ENCODE peak calls at places on chromosomes 3 and 15, in ten cellular contexts. One of them, this sample, is unnamed.

GRCh38 chr3:83740504-83740903 is 1218.3 kb upstream of the CADM2 start:
- DNase-seq in body of pancreas: no peak
- DNase-seq in fibroblast of pulmonary artery: no peak
- DNase-seq in activated CD4-positive, alpha-beta T cell treated with anti-CD3 and anti-CD28 coated beads, Interleukin-2, amount 50 U/mL, for 4 hours: no peak
- DNase-seq in right cardiac atrium: no peak
- DNase-seq in trophoblast cell: no peak
- DNase-seq in CD8-positive, alpha-beta T cell: no peak
- DNase-seq in stimulated activated CD4-positive, alpha-beta T cell treated with anti-CD3 and anti-CD28 coated beads, Interleukin-12 subunit alpha, Interleukin-12 subunit beta, amount 100 ng/mL, for 4 hours: no peak
- DNase-seq in activated effector memory CD4-positive, alpha-beta T cell treated with Interleukin-2 at 50 U/mL for 16 hours: no peak
- DNase-seq in amygdala: no peak
- DNase-seq in this sample: no peak

GRCh38 chr3:62361824-62362223 is 11.5 kb downstream of the FEZF2 start:
- DNase-seq in body of pancreas: no peak
- DNase-seq in fibroblast of pulmonary artery: no peak
- DNase-seq in activated CD4-positive, alpha-beta T cell treated with anti-CD3 and anti-CD28 coated beads, Interleukin-2, amount 50 U/mL, for 4 hours: no peak
- DNase-seq in right cardiac atrium: no peak
- DNase-seq in trophoblast cell: no peak
- DNase-seq in CD8-positive, alpha-beta T cell: no peak
- DNase-seq in stimulated activated CD4-positive, alpha-beta T cell treated with anti-CD3 and anti-CD28 coated beads, Interleukin-12 subunit alpha, Interleukin-12 subunit beta, amount 100 ng/mL, for 4 hours: no peak
- DNase-seq in activated effector memory CD4-positive, alpha-beta T cell treated with Interleukin-2 at 50 U/mL for 16 hours: no peak
- DNase-seq in amygdala: no peak
- DNase-seq in this sample: no peak

GRCh38 chr15:27873825-27874224 is 225.3 kb downstream of the OCA2 start:
- DNase-seq in body of pancreas: no peak
- DNase-seq in fibroblast of pulmonary artery: no peak
- DNase-seq in activated CD4-positive, alpha-beta T cell treated with anti-CD3 and anti-CD28 coated beads, Interleukin-2, amount 50 U/mL, for 4 hours: no peak
- DNase-seq in right cardiac atrium: no peak
- DNase-seq in trophoblast cell: no peak
- DNase-seq in CD8-positive, alpha-beta T cell: no peak
- DNase-seq in stimulated activated CD4-positive, alpha-beta T cell treated with anti-CD3 and anti-CD28 coated beads, Interleukin-12 subunit alpha, Interleukin-12 subunit beta, amount 100 ng/mL, for 4 hours: no peak
- DNase-seq in activated effector memory CD4-positive, alpha-beta T cell treated with Interleukin-2 at 50 U/mL for 16 hours: no peak
- DNase-seq in amygdala: no peak
- DNase-seq in this sample: no peak

GRCh38 chr3:77414881-77415280 is 375.0 kb downstream of the ROBO2 start:
- DNase-seq in body of pancreas: no peak
- DNase-seq in fibroblast of pulmonary artery: no peak
- DNase-seq in activated CD4-positive, alpha-beta T cell treated with anti-CD3 and anti-CD28 coated beads, Interleukin-2, amount 50 U/mL, for 4 hours: no peak
- DNase-seq in right cardiac atrium: no peak
- DNase-seq in trophoblast cell: no peak
- DNase-seq in CD8-positive, alpha-beta T cell: no peak
- DNase-seq in stimulated activated CD4-positive, alpha-beta T cell treated with anti-CD3 and anti-CD28 coated beads, Interleukin-12 subunit alpha, Interleukin-12 subunit beta, amount 100 ng/mL, for 4 hours: no peak
- DNase-seq in activated effector memory CD4-positive, alpha-beta T cell treated with Interleukin-2 at 50 U/mL for 16 hours: no peak
- DNase-seq in amygdala: no peak
- DNase-seq in this sample: no peak

GRCh38 chr15:67076147-67076843 is 10.9 kb downstream of the SMAD3 start:
- DNase-seq in body of pancreas: no peak
- DNase-seq in fibroblast of pulmonary artery: peak
- DNase-seq in activated CD4-positive, alpha-beta T cell treated with anti-CD3 and anti-CD28 coated beads, Interleukin-2, amount 50 U/mL, for 4 hours: no peak
- DNase-seq in right cardiac atrium: no peak
- DNase-seq in trophoblast cell: no peak
- DNase-seq in CD8-positive, alpha-beta T cell: no peak
- DNase-seq in stimulated activated CD4-positive, alpha-beta T cell treated with anti-CD3 and anti-CD28 coated beads, Interleukin-12 subunit alpha, Interleukin-12 subunit beta, amount 100 ng/mL, for 4 hours: peak
- DNase-seq in activated effector memory CD4-positive, alpha-beta T cell treated with Interleukin-2 at 50 U/mL for 16 hours: no peak
- DNase-seq in amygdala: no peak
- DNase-seq in this sample: no peak

GRCh38 chr3:14864131-14864530 is 45.4 kb downstream of the FGD5 start:
- DNase-seq in body of pancreas: no peak
- DNase-seq in fibroblast of pulmonary artery: no peak
- DNase-seq in activated CD4-positive, alpha-beta T cell treated with anti-CD3 and anti-CD28 coated beads, Interleukin-2, amount 50 U/mL, for 4 hours: no peak
- DNase-seq in right cardiac atrium: no peak
- DNase-seq in trophoblast cell: no peak
- DNase-seq in CD8-positive, alpha-beta T cell: no peak
- DNase-seq in stimulated activated CD4-positive, alpha-beta T cell treated with anti-CD3 and anti-CD28 coated beads, Interleukin-12 subunit alpha, Interleukin-12 subunit beta, amount 100 ng/mL, for 4 hours: no peak
- DNase-seq in activated effector memory CD4-positive, alpha-beta T cell treated with Interleukin-2 at 50 U/mL for 16 hours: no peak
- DNase-seq in amygdala: no peak
- DNase-seq in this sample: no peak

GRCh38 chr3:158330820-158331219 is 220.9 kb downstream of the RSRC1 start:
- DNase-seq in body of pancreas: no peak
- DNase-seq in fibroblast of pulmonary artery: peak
- DNase-seq in activated CD4-positive, alpha-beta T cell treated with anti-CD3 and anti-CD28 coated beads, Interleukin-2, amount 50 U/mL, for 4 hours: no peak
- DNase-seq in right cardiac atrium: no peak
- DNase-seq in trophoblast cell: no peak
- DNase-seq in CD8-positive, alpha-beta T cell: no peak
- DNase-seq in stimulated activated CD4-positive, alpha-beta T cell treated with anti-CD3 and anti-CD28 coated beads, Interleukin-12 subunit alpha, Interleukin-12 subunit beta, amount 100 ng/mL, for 4 hours: no peak
- DNase-seq in activated effector memory CD4-positive, alpha-beta T cell treated with Interleukin-2 at 50 U/mL for 16 hours: no peak
- DNase-seq in amygdala: no peak
- DNase-seq in this sample: no peak

GRCh38 chr3:195770081-195770840 is 41.5 kb downstream of the MUC4 start:
- DNase-seq in body of pancreas: no peak
- DNase-seq in fibroblast of pulmonary artery: no peak
- DNase-seq in activated CD4-positive, alpha-beta T cell treated with anti-CD3 and anti-CD28 coated beads, Interleukin-2, amount 50 U/mL, for 4 hours: no peak
- DNase-seq in right cardiac atrium: no peak
- DNase-seq in trophoblast cell: no peak
- DNase-seq in CD8-positive, alpha-beta T cell: no peak
- DNase-seq in stimulated activated CD4-positive, alpha-beta T cell treated with anti-CD3 and anti-CD28 coated beads, Interleukin-12 subunit alpha, Interleukin-12 subunit beta, amount 100 ng/mL, for 4 hours: no peak
- DNase-seq in activated effector memory CD4-positive, alpha-beta T cell treated with Interleukin-2 at 50 U/mL for 16 hours: no peak
- DNase-seq in amygdala: no peak
- DNase-seq in this sample: no peak

GRCh38 chr15:38255690-38256089 is 3.1 kb downstream of the SPRED1 start:
- DNase-seq in body of pancreas: no peak
- DNase-seq in fibroblast of pulmonary artery: no peak
- DNase-seq in activated CD4-positive, alpha-beta T cell treated with anti-CD3 and anti-CD28 coated beads, Interleukin-2, amount 50 U/mL, for 4 hours: no peak
- DNase-seq in right cardiac atrium: no peak
- DNase-seq in trophoblast cell: no peak
- DNase-seq in CD8-positive, alpha-beta T cell: no peak
- DNase-seq in stimulated activated CD4-positive, alpha-beta T cell treated with anti-CD3 and anti-CD28 coated beads, Interleukin-12 subunit alpha, Interleukin-12 subunit beta, amount 100 ng/mL, for 4 hours: no peak
- DNase-seq in activated effector memory CD4-positive, alpha-beta T cell treated with Interleukin-2 at 50 U/mL for 16 hours: no peak
- DNase-seq in amygdala: no peak
- DNase-seq in this sample: no peak

GRCh38 chr15:25543156-25543555 is 104.3 kb upstream of the UBE3A start:
- DNase-seq in body of pancreas: peak
- DNase-seq in fibroblast of pulmonary artery: peak
- DNase-seq in activated CD4-positive, alpha-beta T cell treated with anti-CD3 and anti-CD28 coated beads, Interleukin-2, amount 50 U/mL, for 4 hours: no peak
- DNase-seq in right cardiac atrium: no peak
- DNase-seq in trophoblast cell: no peak
- DNase-seq in CD8-positive, alpha-beta T cell: no peak
- DNase-seq in stimulated activated CD4-positive, alpha-beta T cell treated with anti-CD3 and anti-CD28 coated beads, Interleukin-12 subunit alpha, Interleukin-12 subunit beta, amount 100 ng/mL, for 4 hours: no peak
- DNase-seq in activated effector memory CD4-positive, alpha-beta T cell treated with Interleukin-2 at 50 U/mL for 16 hours: no peak
- DNase-seq in amygdala: no peak
- DNase-seq in this sample: no peak

GRCh38 chr3:63349583-63350177 is 71.6 kb downstream of the SYNPR start:
- DNase-seq in body of pancreas: peak
- DNase-seq in fibroblast of pulmonary artery: peak
- DNase-seq in activated CD4-positive, alpha-beta T cell treated with anti-CD3 and anti-CD28 coated beads, Interleukin-2, amount 50 U/mL, for 4 hours: no peak
- DNase-seq in right cardiac atrium: no peak
- DNase-seq in trophoblast cell: peak
- DNase-seq in CD8-positive, alpha-beta T cell: no peak
- DNase-seq in stimulated activated CD4-positive, alpha-beta T cell treated with anti-CD3 and anti-CD28 coated beads, Interleukin-12 subunit alpha, Interleukin-12 subunit beta, amount 100 ng/mL, for 4 hours: peak
- DNase-seq in activated effector memory CD4-positive, alpha-beta T cell treated with Interleukin-2 at 50 U/mL for 16 hours: no peak
- DNase-seq in amygdala: no peak
- DNase-seq in this sample: no peak

GRCh38 chr3:141204343-141204742 is 27.3 kb upstream of the PXYLP1 start:
- DNase-seq in body of pancreas: no peak
- DNase-seq in fibroblast of pulmonary artery: no peak
- DNase-seq in activated CD4-positive, alpha-beta T cell treated with anti-CD3 and anti-CD28 coated beads, Interleukin-2, amount 50 U/mL, for 4 hours: no peak
- DNase-seq in right cardiac atrium: no peak
- DNase-seq in trophoblast cell: peak
- DNase-seq in CD8-positive, alpha-beta T cell: no peak
- DNase-seq in stimulated activated CD4-positive, alpha-beta T cell treated with anti-CD3 and anti-CD28 coated beads, Interleukin-12 subunit alpha, Interleukin-12 subunit beta, amount 100 ng/mL, for 4 hours: no peak
- DNase-seq in activated effector memory CD4-positive, alpha-beta T cell treated with Interleukin-2 at 50 U/mL for 16 hours: no peak
- DNase-seq in amygdala: no peak
- DNase-seq in this sample: no peak

GRCh38 chr15:60840703-60841411 is 361.9 kb upstream of the ICE2 start:
- DNase-seq in body of pancreas: no peak
- DNase-seq in fibroblast of pulmonary artery: no peak
- DNase-seq in activated CD4-positive, alpha-beta T cell treated with anti-CD3 and anti-CD28 coated beads, Interleukin-2, amount 50 U/mL, for 4 hours: no peak
- DNase-seq in right cardiac atrium: no peak
- DNase-seq in trophoblast cell: no peak
- DNase-seq in CD8-positive, alpha-beta T cell: peak
- DNase-seq in stimulated activated CD4-positive, alpha-beta T cell treated with anti-CD3 and anti-CD28 coated beads, Interleukin-12 subunit alpha, Interleukin-12 subunit beta, amount 100 ng/mL, for 4 hours: no peak
- DNase-seq in activated effector memory CD4-positive, alpha-beta T cell treated with Interleukin-2 at 50 U/mL for 16 hours: peak
- DNase-seq in amygdala: no peak
- DNase-seq in this sample: no peak

GRCh38 chr15:90564109-90564508 is 34.4 kb downstream of the CRTC3 start:
- DNase-seq in body of pancreas: no peak
- DNase-seq in fibroblast of pulmonary artery: no peak
- DNase-seq in activated CD4-positive, alpha-beta T cell treated with anti-CD3 and anti-CD28 coated beads, Interleukin-2, amount 50 U/mL, for 4 hours: no peak
- DNase-seq in right cardiac atrium: no peak
- DNase-seq in trophoblast cell: no peak
- DNase-seq in CD8-positive, alpha-beta T cell: no peak
- DNase-seq in stimulated activated CD4-positive, alpha-beta T cell treated with anti-CD3 and anti-CD28 coated beads, Interleukin-12 subunit alpha, Interleukin-12 subunit beta, amount 100 ng/mL, for 4 hours: no peak
- DNase-seq in activated effector memory CD4-positive, alpha-beta T cell treated with Interleukin-2 at 50 U/mL for 16 hours: no peak
- DNase-seq in amygdala: no peak
- DNase-seq in this sample: no peak

GRCh38 chr3:172550347-172550943 is 27.2 kb upstream of the TNFSF10 start:
- DNase-seq in body of pancreas: no peak
- DNase-seq in fibroblast of pulmonary artery: peak
- DNase-seq in activated CD4-positive, alpha-beta T cell treated with anti-CD3 and anti-CD28 coated beads, Interleukin-2, amount 50 U/mL, for 4 hours: peak
- DNase-seq in right cardiac atrium: no peak
- DNase-seq in trophoblast cell: no peak
- DNase-seq in CD8-positive, alpha-beta T cell: peak
- DNase-seq in stimulated activated CD4-positive, alpha-beta T cell treated with anti-CD3 and anti-CD28 coated beads, Interleukin-12 subunit alpha, Interleukin-12 subunit beta, amount 100 ng/mL, for 4 hours: peak
- DNase-seq in activated effector memory CD4-positive, alpha-beta T cell treated with Interleukin-2 at 50 U/mL for 16 hours: peak
- DNase-seq in amygdala: no peak
- DNase-seq in this sample: no peak

GRCh38 chr3:168165390-168166269 is 69.9 kb upstream of the GOLIM4 start:
- DNase-seq in body of pancreas: peak
- DNase-seq in fibroblast of pulmonary artery: peak
- DNase-seq in activated CD4-positive, alpha-beta T cell treated with anti-CD3 and anti-CD28 coated beads, Interleukin-2, amount 50 U/mL, for 4 hours: no peak
- DNase-seq in right cardiac atrium: no peak
- DNase-seq in trophoblast cell: peak
- DNase-seq in CD8-positive, alpha-beta T cell: no peak
- DNase-seq in stimulated activated CD4-positive, alpha-beta T cell treated with anti-CD3 and anti-CD28 coated beads, Interleukin-12 subunit alpha, Interleukin-12 subunit beta, amount 100 ng/mL, for 4 hours: no peak
- DNase-seq in activated effector memory CD4-positive, alpha-beta T cell treated with Interleukin-2 at 50 U/mL for 16 hours: no peak
- DNase-seq in amygdala: no peak
- DNase-seq in this sample: peak

GRCh38 chr3:160941885-160942494 is 163.2 kb downstream of the B3GALNT1 start:
- DNase-seq in body of pancreas: peak
- DNase-seq in fibroblast of pulmonary artery: peak
- DNase-seq in activated CD4-positive, alpha-beta T cell treated with anti-CD3 and anti-CD28 coated beads, Interleukin-2, amount 50 U/mL, for 4 hours: peak
- DNase-seq in right cardiac atrium: peak
- DNase-seq in trophoblast cell: peak
- DNase-seq in CD8-positive, alpha-beta T cell: peak
- DNase-seq in stimulated activated CD4-positive, alpha-beta T cell treated with anti-CD3 and anti-CD28 coated beads, Interleukin-12 subunit alpha, Interleukin-12 subunit beta, amount 100 ng/mL, for 4 hours: peak
- DNase-seq in activated effector memory CD4-positive, alpha-beta T cell treated with Interleukin-2 at 50 U/mL for 16 hours: peak
- DNase-seq in amygdala: no peak
- DNase-seq in this sample: peak

GRCh38 chr15:60480888-60481287 is 1.9 kb upstream of the ICE2 start:
- DNase-seq in body of pancreas: no peak
- DNase-seq in fibroblast of pulmonary artery: no peak
- DNase-seq in activated CD4-positive, alpha-beta T cell treated with anti-CD3 and anti-CD28 coated beads, Interleukin-2, amount 50 U/mL, for 4 hours: no peak
- DNase-seq in right cardiac atrium: no peak
- DNase-seq in trophoblast cell: no peak
- DNase-seq in CD8-positive, alpha-beta T cell: no peak
- DNase-seq in stimulated activated CD4-positive, alpha-beta T cell treated with anti-CD3 and anti-CD28 coated beads, Interleukin-12 subunit alpha, Interleukin-12 subunit beta, amount 100 ng/mL, for 4 hours: no peak
- DNase-seq in activated effector memory CD4-positive, alpha-beta T cell treated with Interleukin-2 at 50 U/mL for 16 hours: no peak
- DNase-seq in amygdala: no peak
- DNase-seq in this sample: no peak

GRCh38 chr3:23697416-23697815 is 108.3 kb upstream of the UBE2E1 start:
- DNase-seq in body of pancreas: no peak
- DNase-seq in fibroblast of pulmonary artery: no peak
- DNase-seq in activated CD4-positive, alpha-beta T cell treated with anti-CD3 and anti-CD28 coated beads, Interleukin-2, amount 50 U/mL, for 4 hours: no peak
- DNase-seq in right cardiac atrium: no peak
- DNase-seq in trophoblast cell: no peak
- DNase-seq in CD8-positive, alpha-beta T cell: no peak
- DNase-seq in stimulated activated CD4-positive, alpha-beta T cell treated with anti-CD3 and anti-CD28 coated beads, Interleukin-12 subunit alpha, Interleukin-12 subunit beta, amount 100 ng/mL, for 4 hours: no peak
- DNase-seq in activated effector memory CD4-positive, alpha-beta T cell treated with Interleukin-2 at 50 U/mL for 16 hours: no peak
- DNase-seq in amygdala: no peak
- DNase-seq in this sample: no peak

GRCh38 chr15:90414408-90415028 is 26.5 kb downstream of the IQGAP1 start:
- DNase-seq in body of pancreas: no peak
- DNase-seq in fibroblast of pulmonary artery: peak
- DNase-seq in activated CD4-positive, alpha-beta T cell treated with anti-CD3 and anti-CD28 coated beads, Interleukin-2, amount 50 U/mL, for 4 hours: no peak
- DNase-seq in right cardiac atrium: no peak
- DNase-seq in trophoblast cell: no peak
- DNase-seq in CD8-positive, alpha-beta T cell: no peak
- DNase-seq in stimulated activated CD4-positive, alpha-beta T cell treated with anti-CD3 and anti-CD28 coated beads, Interleukin-12 subunit alpha, Interleukin-12 subunit beta, amount 100 ng/mL, for 4 hours: no peak
- DNase-seq in activated effector memory CD4-positive, alpha-beta T cell treated with Interleukin-2 at 50 U/mL for 16 hours: no peak
- DNase-seq in amygdala: no peak
- DNase-seq in this sample: no peak

GRCh38 chr3:94873751-94874150 is 810.9 kb downstream of the NSUN3 start:
- DNase-seq in body of pancreas: no peak
- DNase-seq in fibroblast of pulmonary artery: no peak
- DNase-seq in activated CD4-positive, alpha-beta T cell treated with anti-CD3 and anti-CD28 coated beads, Interleukin-2, amount 50 U/mL, for 4 hours: no peak
- DNase-seq in right cardiac atrium: peak
- DNase-seq in trophoblast cell: no peak
- DNase-seq in CD8-positive, alpha-beta T cell: no peak
- DNase-seq in stimulated activated CD4-positive, alpha-beta T cell treated with anti-CD3 and anti-CD28 coated beads, Interleukin-12 subunit alpha, Interleukin-12 subunit beta, amount 100 ng/mL, for 4 hours: no peak
- DNase-seq in activated effector memory CD4-positive, alpha-beta T cell treated with Interleukin-2 at 50 U/mL for 16 hours: no peak
- DNase-seq in amygdala: no peak
- DNase-seq in this sample: no peak

GRCh38 chr15:25246641-25247417 is 192.0 kb downstream of the UBE3A start:
- DNase-seq in body of pancreas: peak
- DNase-seq in fibroblast of pulmonary artery: no peak
- DNase-seq in activated CD4-positive, alpha-beta T cell treated with anti-CD3 and anti-CD28 coated beads, Interleukin-2, amount 50 U/mL, for 4 hours: no peak
- DNase-seq in right cardiac atrium: peak
- DNase-seq in trophoblast cell: no peak
- DNase-seq in CD8-positive, alpha-beta T cell: no peak
- DNase-seq in stimulated activated CD4-positive, alpha-beta T cell treated with anti-CD3 and anti-CD28 coated beads, Interleukin-12 subunit alpha, Interleukin-12 subunit beta, amount 100 ng/mL, for 4 hours: no peak
- DNase-seq in activated effector memory CD4-positive, alpha-beta T cell treated with Interleukin-2 at 50 U/mL for 16 hours: no peak
- DNase-seq in amygdala: no peak
- DNase-seq in this sample: no peak

GRCh38 chr3:124352143-124352528 is 360.2 kb upstream of the ROPN1 start:
- DNase-seq in body of pancreas: no peak
- DNase-seq in fibroblast of pulmonary artery: no peak
- DNase-seq in activated CD4-positive, alpha-beta T cell treated with anti-CD3 and anti-CD28 coated beads, Interleukin-2, amount 50 U/mL, for 4 hours: no peak
- DNase-seq in right cardiac atrium: no peak
- DNase-seq in trophoblast cell: no peak
- DNase-seq in CD8-positive, alpha-beta T cell: no peak
- DNase-seq in stimulated activated CD4-positive, alpha-beta T cell treated with anti-CD3 and anti-CD28 coated beads, Interleukin-12 subunit alpha, Interleukin-12 subunit beta, amount 100 ng/mL, for 4 hours: no peak
- DNase-seq in activated effector memory CD4-positive, alpha-beta T cell treated with Interleukin-2 at 50 U/mL for 16 hours: no peak
- DNase-seq in amygdala: no peak
- DNase-seq in this sample: no peak

GRCh38 chr3:116051586-116051985 is 393.7 kb downstream of the LSAMP start:
- DNase-seq in body of pancreas: no peak
- DNase-seq in fibroblast of pulmonary artery: no peak
- DNase-seq in activated CD4-positive, alpha-beta T cell treated with anti-CD3 and anti-CD28 coated beads, Interleukin-2, amount 50 U/mL, for 4 hours: no peak
- DNase-seq in right cardiac atrium: no peak
- DNase-seq in trophoblast cell: no peak
- DNase-seq in CD8-positive, alpha-beta T cell: no peak
- DNase-seq in stimulated activated CD4-positive, alpha-beta T cell treated with anti-CD3 and anti-CD28 coated beads, Interleukin-12 subunit alpha, Interleukin-12 subunit beta, amount 100 ng/mL, for 4 hours: no peak
- DNase-seq in activated effector memory CD4-positive, alpha-beta T cell treated with Interleukin-2 at 50 U/mL for 16 hours: no peak
- DNase-seq in amygdala: no peak
- DNase-seq in this sample: no peak

GRCh38 chr3:184485256-184485655 is 76.3 kb upstream of the EPHB3 start:
- DNase-seq in body of pancreas: no peak
- DNase-seq in fibroblast of pulmonary artery: no peak
- DNase-seq in activated CD4-positive, alpha-beta T cell treated with anti-CD3 and anti-CD28 coated beads, Interleukin-2, amount 50 U/mL, for 4 hours: no peak
- DNase-seq in right cardiac atrium: no peak
- DNase-seq in trophoblast cell: no peak
- DNase-seq in CD8-positive, alpha-beta T cell: no peak
- DNase-seq in stimulated activated CD4-positive, alpha-beta T cell treated with anti-CD3 and anti-CD28 coated beads, Interleukin-12 subunit alpha, Interleukin-12 subunit beta, amount 100 ng/mL, for 4 hours: no peak
- DNase-seq in activated effector memory CD4-positive, alpha-beta T cell treated with Interleukin-2 at 50 U/mL for 16 hours: no peak
- DNase-seq in amygdala: no peak
- DNase-seq in this sample: no peak

GRCh38 chr3:196207833-196208607 is 3.2 kb downstream of the ZDHHC19 start:
- DNase-seq in body of pancreas: no peak
- DNase-seq in fibroblast of pulmonary artery: no peak
- DNase-seq in activated CD4-positive, alpha-beta T cell treated with anti-CD3 and anti-CD28 coated beads, Interleukin-2, amount 50 U/mL, for 4 hours: peak
- DNase-seq in right cardiac atrium: peak
- DNase-seq in trophoblast cell: peak
- DNase-seq in CD8-positive, alpha-beta T cell: peak
- DNase-seq in stimulated activated CD4-positive, alpha-beta T cell treated with anti-CD3 and anti-CD28 coated beads, Interleukin-12 subunit alpha, Interleukin-12 subunit beta, amount 100 ng/mL, for 4 hours: peak
- DNase-seq in activated effector memory CD4-positive, alpha-beta T cell treated with Interleukin-2 at 50 U/mL for 16 hours: peak
- DNase-seq in amygdala: no peak
- DNase-seq in this sample: no peak

GRCh38 chr3:101687142-101687931 is 819 bp upstream of the RPL24 start:
- DNase-seq in body of pancreas: no peak
- DNase-seq in fibroblast of pulmonary artery: no peak
- DNase-seq in activated CD4-positive, alpha-beta T cell treated with anti-CD3 and anti-CD28 coated beads, Interleukin-2, amount 50 U/mL, for 4 hours: no peak
- DNase-seq in right cardiac atrium: peak
- DNase-seq in trophoblast cell: peak
- DNase-seq in CD8-positive, alpha-beta T cell: no peak
- DNase-seq in stimulated activated CD4-positive, alpha-beta T cell treated with anti-CD3 and anti-CD28 coated beads, Interleukin-12 subunit alpha, Interleukin-12 subunit beta, amount 100 ng/mL, for 4 hours: no peak
- DNase-seq in activated effector memory CD4-positive, alpha-beta T cell treated with Interleukin-2 at 50 U/mL for 16 hours: no peak
- DNase-seq in amygdala: no peak
- DNase-seq in this sample: no peak

GRCh38 chr3:150022406-150023238 is 51.9 kb upstream of the PFN2 start:
- DNase-seq in body of pancreas: no peak
- DNase-seq in fibroblast of pulmonary artery: peak
- DNase-seq in activated CD4-positive, alpha-beta T cell treated with anti-CD3 and anti-CD28 coated beads, Interleukin-2, amount 50 U/mL, for 4 hours: no peak
- DNase-seq in right cardiac atrium: no peak
- DNase-seq in trophoblast cell: peak
- DNase-seq in CD8-positive, alpha-beta T cell: no peak
- DNase-seq in stimulated activated CD4-positive, alpha-beta T cell treated with anti-CD3 and anti-CD28 coated beads, Interleukin-12 subunit alpha, Interleukin-12 subunit beta, amount 100 ng/mL, for 4 hours: no peak
- DNase-seq in activated effector memory CD4-positive, alpha-beta T cell treated with Interleukin-2 at 50 U/mL for 16 hours: no peak
- DNase-seq in amygdala: no peak
- DNase-seq in this sample: no peak